ENCODE peak calls at places on chromosomes 1 and 21, in ten cellular contexts. I is body of pancreas; Q is CD8-positive, alpha-beta T cell; R is IMR-90; K is adrenal gland; Z is uterus; V is heart left ventricle; J is endothelial cell of umbilical vein; E is H9; T is pancreas. B is an unnamed sample.

GRCh38 chr1:161736332-161736969 is 13.1 kb upstream of the DUSP12 start:
- DNase-seq in I (no peak), Q (no peak), R (peak), K (no peak), Z (no peak), V (no peak), J (no peak), E (no peak), T (no peak), B (no peak)

GRCh38 chr1:19955529-19956170 is 23.8 kb downstream of the PLA2G2A start:
- DNase-seq in I (no peak), Q (no peak), R (no peak), K (no peak), Z (no peak), V (no peak), J (no peak), E (no peak), T (no peak), B (no peak)

GRCh38 chr1:87959236-87959635 is 630.6 kb downstream of the LMO4 start:
- DNase-seq in I (no peak), Q (no peak), R (no peak), K (no peak), Z (no peak), V (no peak), J (no peak), E (no peak), T (no peak), B (no peak)

GRCh38 chr1:228014235-228014930 is 7.6 kb downstream of the WNT3A start:
- DNase-seq in I (no peak), Q (peak), R (peak), K (no peak), Z (peak), V (peak), J (no peak), E (no peak), T (no peak), B (no peak)

GRCh38 chr1:26268290-26269197 is 11.3 kb upstream of the SH3BGRL3 start:
- DNase-seq in I (no peak), Q (no peak), R (no peak), K (no peak), Z (no peak), V (no peak), J (no peak), E (no peak), T (no peak), B (no peak)

GRCh38 chr1:60279798-60280197 is 206.2 kb upstream of the C1orf87 start:
- DNase-seq in I (no peak), Q (no peak), R (peak), K (no peak), Z (no peak), V (no peak), J (no peak), E (no peak), T (no peak), B (no peak)

GRCh38 chr1:201583663-201584062 is 44.7 kb downstream of the NAV1 start:
- DNase-seq in I (no peak), Q (no peak), R (no peak), K (no peak), Z (no peak), V (no peak), J (no peak), E (no peak), T (no peak), B (no peak)

GRCh38 chr1:51344602-51345299 is 14.4 kb upstream of the TTC39A start:
- DNase-seq in I (peak), Q (no peak), R (no peak), K (no peak), Z (no peak), V (no peak), J (no peak), E (peak), T (peak), B (no peak)

GRCh38 chr1:54045487-54045886 is 7.5 kb downstream of the TMEM59 start:
- DNase-seq in I (no peak), Q (no peak), R (no peak), K (no peak), Z (no peak), V (no peak), J (no peak), E (no peak), T (no peak), B (no peak)

GRCh38 chr1:225881081-225882007 is 836 bp downstream of the TMEM63A start:
- DNase-seq in I (peak), Q (peak), R (peak), K (peak), Z (peak), V (peak), J (peak), E (peak), T (peak), B (peak)

GRCh38 chr1:213604477-213604876 is 383.3 kb upstream of the PROX1 start:
- DNase-seq in I (no peak), Q (no peak), R (no peak), K (no peak), Z (no peak), V (no peak), J (no peak), E (no peak), T (no peak), B (no peak)

GRCh38 chr1:51264470-51264869 is 28.4 kb downstream of the RNF11 start:
- DNase-seq in I (no peak), Q (no peak), R (peak), K (no peak), Z (no peak), V (peak), J (peak), E (no peak), T (no peak), B (no peak)

GRCh38 chr1:66505671-66506392 is 28.1 kb upstream of the SGIP1 start:
- DNase-seq in I (no peak), Q (no peak), R (peak), K (no peak), Z (no peak), V (no peak), J (peak), E (no peak), T (no peak), B (no peak)

GRCh38 chr1:12040457-12041051 is 21.3 kb downstream of the MIIP start:
- DNase-seq in I (no peak), Q (no peak), R (peak), K (no peak), Z (peak), V (no peak), J (no peak), E (no peak), T (no peak), B (no peak)

GRCh38 chr1:154186852-154187501 is 4.9 kb downstream of the TPM3 start:
- DNase-seq in I (no peak), Q (no peak), R (no peak), K (no peak), Z (no peak), V (no peak), J (no peak), E (no peak), T (no peak), B (no peak)

GRCh38 chr1:189775343-189775742 is 702.3 kb downstream of the BRINP3 start:
- DNase-seq in I (no peak), Q (no peak), R (peak), K (no peak), Z (no peak), V (no peak), J (peak), E (no peak), T (no peak), B (no peak)

GRCh38 chr1:14441302-14441741 is 157.2 kb upstream of the KAZN start:
- DNase-seq in I (no peak), Q (no peak), R (peak), K (no peak), Z (no peak), V (no peak), J (no peak), E (no peak), T (no peak), B (no peak)

GRCh38 chr1:200223207-200223606 is 186.6 kb downstream of the ZNF281 start:
- DNase-seq in I (no peak), Q (no peak), R (no peak), K (no peak), Z (no peak), V (no peak), J (no peak), E (no peak), T (no peak), B (no peak)

GRCh38 chr21:31180256-31181088 is 142.2 kb upstream of the KRTAP19-8 start:
- DNase-seq in I (no peak), Q (peak), R (peak), K (no peak), Z (no peak), V (no peak), J (peak), E (no peak), T (no peak), B (no peak)

GRCh38 chr21:42722808-42723470 is 69.5 kb downstream of the PDE9A start:
- DNase-seq in I (no peak), Q (no peak), R (no peak), K (no peak), Z (no peak), V (no peak), J (no peak), E (no peak), T (no peak), B (no peak)

GRCh38 chr1:160726498-160727391 is 12.3 kb upstream of the SLAMF7 start:
- DNase-seq in I (peak), Q (peak), R (peak), K (peak), Z (no peak), V (peak), J (peak), E (peak), T (peak), B (peak)

GRCh38 chr1:24743404-24744211 is 1.6 kb upstream of the CLIC4 start:
- DNase-seq in I (no peak), Q (no peak), R (peak), K (no peak), Z (no peak), V (no peak), J (peak), E (peak), T (no peak), B (no peak)

GRCh38 chr1:157963713-157964112 is 29.7 kb upstream of the KIRREL1 start:
- DNase-seq in I (peak), Q (peak), R (peak), K (peak), Z (peak), V (peak), J (peak), E (peak), T (peak), B (peak)

GRCh38 chr1:209876091-209876800 is 48.5 kb downstream of the UTP25 start:
- DNase-seq in I (no peak), Q (no peak), R (no peak), K (no peak), Z (no peak), V (no peak), J (no peak), E (no peak), T (no peak), B (no peak)

GRCh38 chr1:94817697-94818096 is 2.5 kb upstream of the SLC44A3 start:
- DNase-seq in I (no peak), Q (no peak), R (no peak), K (no peak), Z (no peak), V (no peak), J (no peak), E (no peak), T (no peak), B (no peak)

GRCh38 chr1:227416156-227416865 is 98.0 kb upstream of the CDC42BPA start:
- DNase-seq in I (no peak), Q (no peak), R (peak), K (no peak), Z (no peak), V (no peak), J (no peak), E (no peak), T (no peak), B (no peak)

GRCh38 chr21:33394260-33394659 is 9.0 kb upstream of the IFNGR2 start:
- DNase-seq in I (no peak), Q (no peak), R (no peak), K (peak), Z (no peak), V (peak), J (no peak), E (no peak), T (no peak), B (no peak)

GRCh38 chr1:40774266-40774998 is 9.2 kb upstream of the KCNQ4 start:
- DNase-seq in I (peak), Q (peak), R (peak), K (no peak), Z (peak), V (peak), J (peak), E (peak), T (peak), B (peak)

GRCh38 chr1:205286335-205286950 is 35.1 kb downstream of the NUAK2 start:
- DNase-seq in I (no peak), Q (peak), R (peak), K (no peak), Z (no peak), V (no peak), J (no peak), E (no peak), T (no peak), B (peak)

GRCh38 chr1:211697356-211697755 is 21.9 kb upstream of the NEK2 start:
- DNase-seq in I (no peak), Q (no peak), R (no peak), K (no peak), Z (no peak), V (no peak), J (no peak), E (no peak), T (no peak), B (no peak)

GRCh38 chr1:17596651-17597509 is 57.4 kb downstream of the ARHGEF10L start:
- DNase-seq in I (no peak), Q (no peak), R (no peak), K (no peak), Z (no peak), V (no peak), J (no peak), E (no peak), T (no peak), B (no peak)

GRCh38 chr1:173356211-173356762 is 120.8 kb upstream of the PRDX6 start:
- DNase-seq in I (no peak), Q (no peak), R (peak), K (no peak), Z (no peak), V (no peak), J (no peak), E (no peak), T (no peak), B (no peak)

GRCh38 chr1:173354937-173355280 is 122.2 kb upstream of the PRDX6 start:
- DNase-seq in I (no peak), Q (no peak), R (no peak), K (no peak), Z (no peak), V (no peak), J (no peak), E (no peak), T (no peak), B (no peak)

GRCh38 chr1:173360478-173361063 is 116.6 kb upstream of the PRDX6 start:
- DNase-seq in I (no peak), Q (no peak), R (no peak), K (no peak), Z (no peak), V (no peak), J (no peak), E (no peak), T (no peak), B (no peak)

GRCh38 chr1:173353346-173353745 is 123.8 kb upstream of the PRDX6 start:
- DNase-seq in I (no peak), Q (no peak), R (no peak), K (no peak), Z (no peak), V (no peak), J (no peak), E (no peak), T (no peak), B (no peak)

DNA sequence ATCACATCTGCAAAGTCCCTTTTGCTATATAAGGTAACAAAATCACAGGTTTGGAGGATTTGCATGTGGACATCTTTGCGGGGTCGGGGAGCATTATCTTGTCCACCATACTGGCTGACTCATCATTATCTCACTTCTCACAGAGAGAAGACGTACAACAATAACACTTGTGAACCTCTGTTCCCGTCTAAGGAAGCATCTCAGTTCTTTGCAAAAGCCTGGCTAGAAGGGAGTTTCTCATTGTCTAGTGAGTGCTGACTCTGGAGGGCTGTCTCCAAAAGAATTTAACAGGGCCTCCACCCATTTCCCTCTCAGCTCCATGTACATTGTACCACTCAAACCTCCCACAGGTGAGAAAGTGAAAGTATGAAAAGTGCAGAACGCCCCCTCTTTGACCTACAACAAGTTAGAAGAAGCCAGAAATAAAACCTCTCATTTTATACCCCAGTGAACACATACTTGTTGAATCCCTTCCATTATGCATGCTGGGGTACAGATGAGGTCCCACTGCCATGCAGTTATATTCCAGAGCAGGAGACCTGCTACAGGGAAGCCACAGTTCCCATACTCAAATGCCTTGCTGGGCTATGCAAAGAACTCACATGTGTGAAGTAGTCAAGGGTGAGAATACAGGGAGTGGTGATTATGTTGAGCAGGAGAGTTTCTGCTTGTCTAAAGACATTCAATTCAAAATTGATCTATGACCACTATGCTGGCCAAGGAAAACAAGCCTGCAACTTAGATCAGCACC is 121.7 kb upstream of the PRDX6 start:
- DNase-seq in I (no peak), Q (no peak), R (no peak), K (no peak), Z (no peak), V (no peak), J (no peak), E (no peak), T (no peak), B (no peak)
- H3K27ac ChIP-seq in I (no peak), Q (no peak), R (no peak), K (no peak), Z (no peak), V (no peak), J (no peak), E (no peak), T (no peak), B (no peak)

DNA sequence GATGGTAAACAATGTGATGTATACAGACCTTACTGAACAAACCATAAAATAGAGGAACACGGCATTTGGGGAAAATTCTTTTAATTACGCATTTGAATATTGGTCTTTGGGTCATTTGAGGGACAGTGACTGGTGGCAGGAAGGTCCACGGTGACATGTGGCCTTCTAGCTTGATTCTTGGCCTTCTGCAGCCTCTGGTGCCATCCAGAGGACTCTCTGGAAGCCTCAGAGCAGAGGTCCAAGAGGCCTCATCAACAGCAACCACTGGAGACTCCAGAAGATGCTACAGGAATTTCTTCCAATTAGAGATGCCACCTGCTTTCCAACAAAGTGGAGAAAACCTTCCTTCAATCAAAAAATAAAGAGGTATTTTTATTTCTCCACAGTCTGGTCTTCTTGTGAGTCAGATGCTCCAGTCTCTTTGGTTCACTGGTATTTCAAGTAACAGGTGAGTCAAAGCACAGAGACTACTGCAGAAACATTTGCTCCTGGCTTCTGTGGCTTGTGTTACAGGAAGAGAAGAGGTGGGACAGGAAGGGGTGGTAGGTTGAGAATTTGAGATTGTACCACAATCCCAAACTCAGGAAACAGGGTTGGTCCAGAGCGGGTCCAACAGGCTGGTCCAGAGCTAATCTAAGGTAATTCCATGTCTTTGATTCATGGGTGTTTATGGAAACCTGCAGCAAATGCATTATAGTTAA is 2.7 kb upstream of the F5 start:
- DNase-seq in I (no peak), Q (no peak), R (no peak), K (no peak), Z (no peak), V (no peak), J (no peak), E (no peak), T (no peak), B (no peak)
- TF ChIP-seq CTCF in I (no peak), Q (no peak), R (no peak), K (no peak), Z (no peak), V (no peak), J (no peak), E (no peak), T (no peak), B (no peak)

GRCh38 chr21:15138475-15138874 is 73.7 kb upstream of the NRIP1 start:
- DNase-seq in I (peak), Q (no peak), R (no peak), K (no peak), Z (no peak), V (no peak), J (no peak), E (no peak), T (peak), B (no peak)

GRCh38 chr21:15140321-15141019 is 75.7 kb upstream of the NRIP1 start:
- DNase-seq in I (peak), Q (no peak), R (no peak), K (no peak), Z (no peak), V (no peak), J (peak), E (no peak), T (peak), B (no peak)

GRCh38 chr21:15139881-15140280 is 75.1 kb upstream of the NRIP1 start:
- DNase-seq in I (no peak), Q (no peak), R (no peak), K (no peak), Z (no peak), V (no peak), J (no peak), E (no peak), T (no peak), B (no peak)

GRCh38 chr21:15144026-15144425 is 79.2 kb upstream of the NRIP1 start:
- DNase-seq in I (no peak), Q (no peak), R (no peak), K (no peak), Z (no peak), V (no peak), J (no peak), E (no peak), T (no peak), B (no peak)

GRCh38 chr21:15141236-15141970 is 76.6 kb upstream of the NRIP1 start:
- DNase-seq in I (peak), Q (no peak), R (no peak), K (no peak), Z (no peak), V (no peak), J (no peak), E (no peak), T (peak), B (no peak)
- H3K27ac ChIP-seq in I (peak), Q (no peak), R (no peak), K (no peak), Z (no peak), V (no peak), J (no peak), E (no peak), T (peak), B (no peak)

DNA sequence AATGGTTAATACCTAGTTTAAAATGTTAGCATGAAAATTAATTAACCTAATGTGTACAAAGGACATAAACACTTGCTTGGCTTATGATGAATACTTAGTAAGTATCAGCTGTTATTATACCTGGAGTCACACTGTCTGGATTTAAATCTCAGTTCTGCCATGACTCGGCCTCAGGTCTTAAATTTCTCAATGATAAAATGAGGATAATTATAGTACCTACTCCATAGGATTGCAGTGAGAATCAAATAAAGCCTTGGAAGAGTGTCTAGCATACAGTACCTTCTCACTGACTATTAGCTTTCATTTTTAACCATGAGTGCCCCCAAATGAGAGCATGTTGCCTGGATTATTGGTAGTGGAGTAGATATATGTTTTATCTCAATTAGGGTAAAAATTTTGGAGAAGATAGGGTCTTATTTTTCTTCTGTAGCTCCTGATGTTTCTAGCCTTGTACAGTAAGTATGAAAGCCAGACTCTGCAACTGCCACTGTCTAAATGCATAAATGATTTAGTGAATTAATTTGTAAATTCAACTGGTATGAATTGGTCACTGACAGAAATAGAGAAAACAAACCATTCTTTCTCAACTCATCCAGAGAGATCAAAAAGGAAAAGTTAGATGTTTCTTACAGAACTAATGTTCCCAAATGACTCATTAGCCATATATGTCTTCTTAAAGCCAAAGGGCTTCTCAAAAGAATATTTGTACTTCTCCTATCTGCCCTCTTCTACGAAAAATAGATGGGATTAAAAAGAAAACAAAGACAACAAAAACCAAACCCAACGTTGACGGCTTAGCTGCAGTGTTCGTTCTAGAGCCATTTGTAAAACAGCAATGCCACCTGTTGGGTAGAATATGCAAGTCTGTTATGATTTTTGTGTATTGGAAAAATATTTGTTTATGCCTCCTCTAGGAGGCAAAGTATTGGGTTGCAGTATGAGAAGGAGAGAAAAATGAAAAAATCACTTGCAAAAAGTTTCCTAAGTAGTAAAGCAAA is 53.8 kb upstream of the MROH9 start:
- DNase-seq in I (no peak), Q (no peak), R (peak), K (peak), Z (peak), V (no peak), J (peak), E (no peak), T (no peak), B (no peak)
- TF ChIP-seq CTCF in I (peak), Q (no peak), R (peak), K (peak), Z (peak), V (peak), J (peak), E (peak), T (peak), B (no peak)

B was measured in CD4-positive, alpha-beta T cell.